ENCODE peak calls at places on chromosomes 4 and X, in ten cellular contexts. G is sigmoid colon, U is K562, V is upper lobe of left lung, L is esophagus muscularis mucosa, N is H1, K is stomach, X is suprapubic skin, C is HepG2, Q is SK-N-SH. O is an unnamed sample.

GRCh38 chrX:19794690-19795089 is 92.7 kb downstream of the SH3KBP1 start:
- DNase-seq in N (no peak), U (no peak), Q (no peak), K (no peak), G (no peak), X (no peak), V (no peak), C (no peak), L (no peak), O (no peak)

GRCh38 chrX:16711219-16712115 is 1.0 kb downstream of the CTPS2 start:
- DNase-seq in G (peak), U (peak), N (peak), Q (peak), L (no peak), C (peak), V (no peak), K (no peak), X (no peak), O (no peak)

GRCh38 chrX:116232833-116233232 is 62.3 kb downstream of the AGTR2 start:
- DNase-seq in V (no peak), X (no peak), C (no peak), K (no peak), Q (no peak), L (no peak), G (no peak), U (no peak), N (no peak), O (no peak)

GRCh38 chr4:8831221-8832129 is 40.2 kb downstream of the HMX1 start:
- DNase-seq in G (peak), C (no peak), V (peak), U (no peak), K (peak), N (no peak), X (peak), L (no peak), Q (peak), O (peak)

GRCh38 chr4:68011684-68012083 is 48.4 kb upstream of the TMPRSS11A start:
- DNase-seq in X (no peak), U (no peak), V (no peak), Q (no peak), K (no peak), C (no peak), G (no peak), N (no peak), L (no peak), O (no peak)

GRCh38 chr4:13476915-13477314 is 7.2 kb downstream of the RAB28 start:
- DNase-seq in K (no peak), X (no peak), N (no peak), V (no peak), C (no peak), U (peak), G (no peak), L (no peak), Q (no peak), O (no peak)

GRCh38 chr4:177246636-177247584 is 62.8 kb upstream of the NEIL3 start:
- DNase-seq in U (no peak), N (no peak), G (no peak), V (no peak), C (no peak), Q (no peak), L (no peak), K (no peak), X (no peak), O (no peak)

GRCh38 chr4:177375372-177375771 is 65.7 kb downstream of the NEIL3 start:
- DNase-seq in U (no peak), C (no peak), V (no peak), X (no peak), L (no peak), Q (no peak), G (no peak), K (no peak), N (no peak), O (no peak)

GRCh38 chr4:141158219-141158618 is 24.9 kb upstream of the RNF150 start:
- DNase-seq in C (peak), N (no peak), L (no peak), U (peak), Q (peak), K (no peak), G (no peak), V (no peak), X (no peak), O (no peak)

GRCh38 chrX:153973127-153974002 is 811 bp downstream of the TMEM187 start:
- DNase-seq in C (peak), U (peak), L (no peak), X (no peak), N (no peak), V (no peak), K (no peak), Q (no peak), G (no peak), O (no peak)

GRCh38 chrX:106397788-106398538 is 213.8 kb upstream of the RADX start:
- DNase-seq in N (no peak), C (no peak), K (no peak), X (no peak), Q (no peak), L (no peak), U (peak), G (no peak), V (no peak), O (no peak)

GRCh38 chrX:107700317-107700774 is 72.0 kb downstream of the PRPS1 start:
- DNase-seq in L (no peak), N (no peak), Q (no peak), K (no peak), C (no peak), X (no peak), U (no peak), G (peak), V (no peak), O (no peak)

GRCh38 chr4:15416357-15417327 is 11.2 kb upstream of the C1QTNF7 start:
- DNase-seq in C (no peak), V (no peak), G (no peak), L (peak), N (no peak), K (no peak), X (no peak), U (no peak), Q (no peak), O (no peak)

GRCh38 chr4:108834787-108835384 is 72.0 kb upstream of the ETNPPL start:
- DNase-seq in N (no peak), C (peak), U (peak), X (no peak), G (no peak), K (no peak), Q (peak), V (no peak), L (no peak), O (no peak)

GRCh38 chr4:2254665-2255500 is 7.0 kb downstream of the MXD4 start:
- DNase-seq in L (peak), C (no peak), U (no peak), V (peak), G (peak), K (peak), N (no peak), Q (peak), X (peak), O (no peak)

GRCh38 chr4:101282076-101282844 is 65.1 kb downstream of the PPP3CA start:
- DNase-seq in V (peak), L (no peak), N (no peak), X (no peak), C (no peak), G (no peak), K (peak), U (no peak), Q (no peak), O (no peak)

GRCh38 chr4:84503495-84504437 is 4.7 kb upstream of the NKX6-1 start:
- DNase-seq in Q (peak), L (no peak), C (peak), N (no peak), V (no peak), X (no peak), G (no peak), U (peak), K (no peak), O (no peak)

GRCh38 chr4:69546121-69546520 is 50.4 kb upstream of the UGT2B4 start:
- DNase-seq in Q (no peak), N (no peak), X (no peak), G (no peak), L (no peak), U (peak), K (no peak), C (no peak), V (no peak), O (no peak)
- TF ChIP-seq POLR2AphosphoS5 in Q (no peak), N (no peak), X (no peak), G (no peak), L (no peak), U (no peak), K (no peak), C (no peak), V (no peak), O (no peak)

DNA sequence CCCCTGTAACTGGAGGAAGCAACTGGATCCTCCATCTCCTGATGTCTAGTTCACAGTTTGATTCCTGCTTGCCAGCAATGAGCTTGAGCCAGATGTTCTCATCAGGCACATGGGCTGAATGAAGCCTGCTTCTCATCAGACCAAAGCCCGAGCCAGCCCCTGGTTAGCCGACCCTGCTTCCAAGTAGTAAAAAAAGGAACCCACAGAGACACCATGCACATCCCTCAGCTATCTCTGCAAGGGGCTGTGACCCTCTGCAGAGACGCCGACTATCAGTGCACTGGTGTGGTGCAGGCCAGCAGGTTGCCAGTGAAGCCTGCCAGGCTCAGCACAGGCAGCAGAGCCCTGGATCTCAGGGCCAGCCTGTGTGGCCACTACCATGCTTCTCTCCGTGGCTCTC is 2.8 kb downstream of the DCTD start:
- DNase-seq in G (no peak), N (no peak), C (no peak), U (no peak), V (no peak), Q (no peak), L (no peak), X (no peak), K (no peak), O (no peak)
- TF ChIP-seq EP300 in G (no peak), N (no peak), C (no peak), U (no peak), V (no peak), Q (no peak), L (no peak), X (no peak), K (no peak), O (no peak)

GRCh38 chr4:61068025-61068424 is 132.1 kb upstream of the ADGRL3 start:
- DNase-seq in G (no peak), L (no peak), C (no peak), N (no peak), K (no peak), V (no peak), X (no peak), Q (no peak), U (no peak), O (no peak)
- TF ChIP-seq POLR2AphosphoS5 in G (no peak), L (no peak), C (no peak), N (no peak), K (no peak), V (no peak), X (no peak), Q (no peak), U (no peak), O (no peak)

GRCh38 chr4:123609829-123610228 is 213.2 kb downstream of the SPRY1 start:
- DNase-seq in C (no peak), G (no peak), X (no peak), N (no peak), U (no peak), Q (no peak), L (no peak), K (no peak), V (no peak), O (no peak)

GRCh38 chr4:123602007-123602406 is 205.4 kb downstream of the SPRY1 start:
- DNase-seq in C (no peak), L (no peak), N (no peak), U (no peak), Q (no peak), G (no peak), V (no peak), K (no peak), X (no peak), O (no peak)

GRCh38 chr4:123603165-123603564 is 206.6 kb downstream of the SPRY1 start:
- DNase-seq in C (peak), X (no peak), V (peak), N (no peak), K (peak), Q (no peak), U (peak), G (no peak), L (no peak), O (peak)

GRCh38 chr4:123606946-123607542 is 210.4 kb downstream of the SPRY1 start:
- DNase-seq in X (no peak), N (no peak), C (no peak), U (no peak), V (no peak), L (no peak), G (no peak), K (no peak), Q (no peak), O (no peak)

GRCh38 chr4:123606336-123606735 is 209.7 kb downstream of the SPRY1 start:
- DNase-seq in L (no peak), U (no peak), G (no peak), X (no peak), K (no peak), V (no peak), Q (no peak), C (no peak), N (no peak), O (no peak)
- TF ChIP-seq EP300 in L (no peak), U (no peak), G (no peak), X (no peak), K (no peak), V (no peak), Q (no peak), C (no peak), N (no peak), O (no peak)

GRCh38 chr4:184812181-184812542 is 13.6 kb downstream of the ACSL1 start:
- DNase-seq in X (peak), N (no peak), U (no peak), K (no peak), L (no peak), G (no peak), C (no peak), V (no peak), Q (no peak), O (no peak)

GRCh38 chr4:184812651-184813181 is 13.1 kb downstream of the ACSL1 start:
- DNase-seq in X (peak), C (no peak), L (no peak), N (no peak), Q (no peak), V (no peak), G (no peak), K (no peak), U (no peak), O (no peak)

GRCh38 chr4:184808719-184809062 is 17.1 kb downstream of the ACSL1 start:
- DNase-seq in L (no peak), V (no peak), C (no peak), K (no peak), Q (no peak), G (no peak), U (no peak), N (no peak), X (no peak), O (no peak)

GRCh38 chr4:184810720-184811119 is 15.0 kb downstream of the ACSL1 start:
- DNase-seq in C (no peak), Q (no peak), X (peak), V (peak), L (no peak), U (no peak), N (no peak), G (no peak), K (no peak), O (no peak)

DNA sequence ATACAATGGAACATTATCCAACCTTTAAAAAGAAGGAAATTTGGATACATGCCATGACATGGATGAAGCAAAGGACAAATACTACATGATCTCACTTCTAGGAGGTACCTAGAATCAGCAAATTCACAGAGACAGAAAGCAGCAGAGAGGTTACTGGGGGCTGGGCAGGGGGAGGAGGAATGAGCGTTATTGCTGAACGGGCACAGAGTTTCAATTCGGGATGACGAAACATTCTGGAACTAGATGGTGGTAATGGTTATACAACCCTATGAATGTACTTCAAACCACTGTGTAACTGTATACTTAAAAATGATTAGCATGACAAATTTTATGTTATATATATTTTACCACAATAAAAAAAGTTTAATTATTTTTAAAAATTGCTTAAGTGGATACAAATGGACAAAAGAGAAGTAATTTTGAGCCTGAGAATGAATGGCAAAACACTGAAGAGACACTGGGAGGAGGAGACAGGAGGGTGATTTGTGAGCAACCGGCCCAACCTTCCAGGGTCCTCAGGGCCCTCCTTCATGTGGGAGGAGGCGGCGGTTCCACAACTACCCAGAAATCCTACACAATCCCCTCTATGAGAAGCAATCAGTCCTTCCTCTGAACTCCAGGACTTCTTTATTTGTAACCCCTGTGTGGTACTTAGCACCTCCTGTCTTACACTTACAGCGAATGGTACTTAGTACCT is 14.1 kb downstream of the ACSL1 start:
- DNase-seq in V (peak), G (no peak), U (no peak), C (no peak), X (peak), Q (no peak), L (no peak), N (no peak), K (no peak), O (no peak)
- TF ChIP-seq POLR2AphosphoS5 in V (peak), G (peak), U (no peak), C (no peak), X (no peak), Q (no peak), L (no peak), N (no peak), K (no peak), O (no peak)

GRCh38 chr4:112592717-112593116 is 44.0 kb downstream of the ZGRF1 start:
- DNase-seq in V (no peak), X (no peak), G (no peak), U (no peak), K (no peak), N (no peak), C (no peak), Q (no peak), L (no peak), O (no peak)

GRCh38 chr4:112591593-112591992 is 45.1 kb downstream of the ZGRF1 start:
- DNase-seq in L (no peak), K (no peak), V (no peak), N (no peak), G (no peak), U (peak), C (no peak), Q (no peak), X (no peak), O (no peak)

GRCh38 chr4:112585977-112586736 is 50.6 kb downstream of the ZGRF1 start:
- DNase-seq in X (no peak), U (no peak), K (no peak), Q (peak), G (no peak), C (no peak), N (no peak), L (no peak), V (no peak), O (no peak)

GRCh38 chr4:112593438-112594133 is 43.1 kb downstream of the ZGRF1 start:
- DNase-seq in N (no peak), X (no peak), L (no peak), Q (no peak), C (no peak), V (no peak), G (no peak), K (no peak), U (no peak), O (no peak)

GRCh38 chr4:112589207-112589606 is 47.5 kb downstream of the ZGRF1 start:
- DNase-seq in Q (no peak), C (peak), N (no peak), L (no peak), X (no peak), K (no peak), U (peak), G (no peak), V (no peak), O (no peak)
- TF ChIP-seq EP300 in Q (no peak), C (no peak), N (no peak), L (no peak), X (no peak), K (no peak), U (no peak), G (no peak), V (no peak), O (no peak)

DNA sequence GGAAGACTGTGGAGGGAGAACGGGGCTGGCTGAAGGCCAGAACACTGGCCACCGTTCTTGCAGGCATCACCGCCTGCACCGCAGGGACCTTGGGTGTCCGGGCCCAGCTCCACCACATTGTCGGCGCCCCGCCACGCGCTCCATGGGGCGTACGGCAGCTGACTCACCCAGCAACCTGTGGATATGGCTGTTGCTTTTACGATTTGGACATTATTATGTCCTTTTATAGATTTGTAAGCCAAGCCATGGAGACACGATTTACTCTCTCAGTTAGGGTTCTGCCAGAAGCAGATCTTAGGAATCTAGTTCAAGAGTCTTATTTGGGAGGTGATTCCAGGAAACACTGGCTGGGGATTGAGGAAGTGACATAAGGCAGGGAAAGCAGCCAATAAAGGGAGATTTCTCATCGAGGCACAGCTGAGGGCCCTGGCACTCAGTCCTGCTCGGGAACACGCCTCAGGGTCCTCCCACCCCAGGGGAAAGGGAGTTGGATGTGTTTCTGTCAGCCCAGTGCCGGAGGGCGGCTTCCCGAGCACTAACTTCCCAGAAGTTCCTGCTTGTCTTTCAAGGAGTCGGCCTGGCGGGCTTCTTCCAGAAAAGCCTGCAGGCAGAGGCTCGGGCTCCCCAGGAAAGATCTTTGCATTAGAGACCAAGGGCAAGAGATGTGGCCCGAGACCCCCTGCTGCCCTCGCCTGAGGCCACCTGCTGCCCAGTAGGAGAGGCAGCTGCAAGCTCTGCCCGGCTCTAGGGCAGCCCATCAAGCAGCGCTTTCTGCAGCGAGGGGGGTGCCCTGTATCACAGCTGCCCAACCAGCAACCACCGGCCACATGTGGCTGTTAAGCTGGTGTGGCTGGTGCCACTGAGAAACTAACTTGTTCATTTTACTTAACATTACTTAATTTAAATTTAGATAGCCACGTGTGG is 52.9 kb downstream of the CRMP1 start:
- DNase-seq in X (no peak), C (no peak), U (no peak), N (no peak), G (peak), V (no peak), K (no peak), Q (no peak), L (peak), O (peak)
- TF ChIP-seq POLR2AphosphoS5 in X (no peak), C (no peak), U (no peak), N (no peak), G (peak), V (peak), K (peak), Q (no peak), L (peak), O (peak)